ENCODE peak calls at places on chromosomes 6 and 20, in seven cellular contexts. X is HCT116, D is K562, L is HepG2, W is GM23338, A is GM12878, Q is SK-N-SH. N is an unnamed sample.

GRCh38 chr20:33490023-33490933 is at the start of gene CBFA2T2:
- DNase-seq in Q (no peak), A (no peak), W (no peak), L (peak; percentile 34), X (peak; percentile 28), D (no peak), N (no peak)

GRCh38 chr20:19254086-19254821 is 41.8 kb downstream of the SLC24A3 start:
- DNase-seq in L (no peak), W (no peak), D (no peak), A (no peak), Q (no peak), X (no peak), N (no peak)

GRCh38 chr6:35213161-35213823 is 464 bp upstream of the SCUBE3 start:
- DNase-seq in A (no peak), Q (peak; percentile 73), X (no peak), D (peak; percentile 29), W (peak; percentile 91), L (no peak), N (no peak)

GRCh38 chr20:14885661-14886060 is 548.2 kb upstream of the FLRT3 start:
- DNase-seq in Q (no peak), L (no peak), A (no peak), W (no peak), X (no peak), D (no peak), N (no peak)

GRCh38 chr6:12709556-12709955 is 7.0 kb upstream of the PHACTR1 start:
- DNase-seq in L (no peak), X (no peak), D (no peak), W (no peak), A (no peak), Q (no peak), N (no peak)

GRCh38 chr20:12847862-12848261 is 160.9 kb upstream of the SPTLC3 start:
- DNase-seq in L (peak; percentile 11), D (no peak), X (no peak), Q (no peak), W (peak; percentile 50), A (no peak), N (no peak)

GRCh38 chr6:13296536-13296997 is 31.8 kb downstream of the TBC1D7 start:
- DNase-seq in Q (no peak), L (no peak), W (peak; percentile 57), D (peak; percentile 39), A (no peak), X (no peak), N (no peak)

GRCh38 chr6:91043751-91044150 is 456.9 kb upstream of the MAP3K7 start:
- DNase-seq in X (no peak), L (no peak), A (no peak), D (no peak), Q (no peak), W (no peak), N (no peak)

GRCh38 chr20:34586488-34587163 is 28.1 kb downstream of the MAP1LC3A start:
- DNase-seq in L (peak; percentile 36), A (no peak), D (no peak), W (no peak), X (no peak), Q (no peak), N (no peak)

GRCh38 chr6:19664050-19664449 is 173.1 kb upstream of the ID4 start:
- DNase-seq in Q (no peak), X (no peak), D (no peak), L (no peak), W (peak; percentile 38), A (no peak), N (no peak)

GRCh38 chr6:113221850-113222249 is 635.3 kb upstream of the MARCKS start:
- DNase-seq in Q (peak; percentile 20), D (no peak), A (no peak), L (no peak), W (peak; percentile 6), X (no peak), N (no peak)

GRCh38 chr20:19993937-19994667 is 23.1 kb upstream of the NAA20 start:
- DNase-seq in X (peak; percentile 40), L (no peak), Q (no peak), A (no peak), D (no peak), W (no peak), N (no peak)

GRCh38 chr6:31791324-31792089 is 4.0 kb downstream of the VARS1 start:
- DNase-seq in Q (peak; percentile 86), D (peak; percentile 84), A (no peak), L (peak; percentile 65), W (peak; percentile 90), X (no peak), N (no peak)

GRCh38 chr20:52682271-52682670 is 289.9 kb upstream of the TSHZ2 start:
- DNase-seq in A (no peak), W (no peak), Q (no peak), D (no peak), X (no peak), L (no peak), N (no peak)

GRCh38 chr20:36936341-36936740 is 15.2 kb downstream of the SAMHD1 start:
- DNase-seq in X (no peak), W (no peak), Q (no peak), L (no peak), D (no peak), A (no peak), N (no peak)

GRCh38 chr6:129709451-129709908 is 497 bp downstream of the ARHGAP18 start:
- DNase-seq in X (no peak), D (no peak), W (no peak), A (no peak), Q (no peak), L (no peak), N (no peak)

GRCh38 chr6:37283786-37284185 is 25.8 kb upstream of the TMEM217 start:
- DNase-seq in A (no peak), L (no peak), D (no peak), X (no peak), Q (no peak), W (no peak), N (no peak)

GRCh38 chr6:7469696-7470095 is 71.8 kb upstream of the DSP start:
- DNase-seq in L (no peak), X (no peak), D (no peak), A (no peak), Q (no peak), W (no peak), N (no peak)

GRCh38 chr6:46014511-46015118 is 1.0 kb downstream of the CLIC5 start:
- DNase-seq in A (no peak), Q (no peak), L (no peak), X (no peak), W (peak; percentile 71), D (no peak), N (no peak)

GRCh38 chr20:50191566-50192363 is 1.1 kb downstream of the CEBPB start:
- DNase-seq in A (no peak), Q (peak; percentile 85), W (peak; percentile 78), X (no peak), L (peak; percentile 42), D (peak; percentile 68), N (no peak)

GRCh38 chr20:50194831-50195523 is 4.3 kb downstream of the CEBPB start:
- DNase-seq in A (no peak), D (no peak), W (no peak), Q (no peak), X (no peak), L (no peak), N (no peak)

GRCh38 chr20:50193851-50194830 is 3.5 kb downstream of the CEBPB start:
- DNase-seq in X (no peak), L (no peak), Q (no peak), A (no peak), D (no peak), W (peak; percentile 35), N (no peak)

GRCh38 chr20:50192364-50193168 is 1.9 kb downstream of the CEBPB start:
- DNase-seq in X (peak; percentile 65), Q (peak; percentile 85), A (peak; percentile 25), D (peak; percentile 58), W (peak; percentile 88), L (peak; percentile 92), N (no peak)

GRCh38 chr20:50193169-50193850 is 2.7 kb downstream of the CEBPB start:
- DNase-seq in Q (no peak), A (no peak), X (no peak), L (no peak), W (no peak), D (peak; percentile 60), N (no peak)
- TF ChIP-seq REST in Q (no peak), A (no peak), X (no peak), L (no peak), W (no peak), D (no peak), N (no peak)

GRCh38 chr6:42293579-42293978 is 75.9 kb upstream of the MRPS10 start:
- DNase-seq in X (no peak), W (no peak), A (no peak), D (no peak), Q (no peak), L (no peak), N (no peak)

GRCh38 chr6:42294759-42295158 is 77.1 kb upstream of the MRPS10 start:
- DNase-seq in W (no peak), Q (no peak), L (peak; percentile 34), X (peak; percentile 94), D (no peak), A (no peak), N (peak; percentile 56)

GRCh38 chr6:42296614-42297013 is 79.0 kb upstream of the MRPS10 start:
- DNase-seq in Q (no peak), X (no peak), A (no peak), L (no peak), W (no peak), D (no peak), N (no peak)

GRCh38 chr6:42295688-42296087 is 78.0 kb upstream of the MRPS10 start:
- DNase-seq in X (no peak), D (no peak), L (no peak), A (no peak), Q (no peak), W (no peak), N (no peak)

DNA sequence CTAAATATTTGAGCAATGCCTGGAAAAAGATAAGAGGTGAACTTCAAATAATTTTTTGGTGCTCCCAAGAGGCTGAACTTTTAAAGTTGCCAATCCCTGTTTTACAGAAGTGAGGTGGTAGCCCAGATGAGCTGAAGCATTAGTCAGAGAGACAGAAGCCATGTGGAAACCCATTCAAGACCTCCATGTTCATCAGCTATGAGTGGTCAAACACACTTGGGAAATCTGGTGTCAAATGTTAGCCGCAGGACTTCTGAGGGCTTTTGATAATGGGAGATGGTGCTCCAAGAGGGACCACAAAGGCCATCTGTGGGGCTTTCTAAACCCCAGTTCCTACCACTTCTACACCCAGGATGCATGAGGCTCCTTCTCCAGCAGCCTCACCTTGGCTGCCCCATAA is 77.5 kb upstream of the MRPS10 start:
- DNase-seq in Q (no peak), X (no peak), W (no peak), L (no peak), D (no peak), A (no peak), N (no peak)
- TF ChIP-seq POLR2AphosphoS5 in Q (no peak), X (no peak), W (no peak), L (no peak), D (no peak), A (no peak), N (no peak)

DNA sequence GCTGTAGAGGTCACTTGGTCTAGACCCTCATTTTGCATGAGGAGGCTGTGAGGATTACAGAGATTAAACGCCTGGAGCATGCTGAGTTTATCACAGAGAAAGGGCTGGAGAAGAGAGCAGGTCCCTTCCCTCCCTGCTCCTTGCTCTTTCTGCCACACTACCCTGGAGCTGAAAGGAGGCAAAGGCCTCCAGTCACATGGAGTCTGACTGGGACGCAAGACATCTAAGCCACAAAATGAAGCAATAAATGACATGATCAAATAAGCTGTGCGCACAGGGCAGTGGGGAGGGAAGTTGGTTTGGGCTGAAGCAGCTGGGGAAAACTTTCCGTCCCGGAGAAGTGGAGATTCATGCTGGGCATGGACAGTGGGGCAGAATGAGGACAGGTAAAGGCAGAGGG is 33.3 kb downstream of the ATXN1 start:
- DNase-seq in D (no peak), W (no peak), L (peak; percentile 76), A (no peak), X (no peak), Q (no peak), N (no peak)
- H3K4me1 ChIP-seq in D (no peaks in the 10 kb centered on the region), W (peaks cover 1% of the 10 kb centered on the region), L (peaks cover 100% of the 10 kb centered on the region), A (peaks cover 17% of the 10 kb centered on the region), X (peaks cover 69% of the 10 kb centered on the region), Q (peaks cover 63% of the 10 kb centered on the region), N (peaks cover 96% of the 10 kb centered on the region)

GRCh38 chr20:62624325-62624690 is 18.0 kb upstream of the SLCO4A1 start:
- DNase-seq in A (no peak), Q (no peak), L (peak; percentile 64), W (peak; percentile 20), D (no peak), X (no peak), N (no peak)
- TF ChIP-seq REST in A (no peak), Q (no peak), L (no peak), W (no peak), D (no peak), X (no peak), N (no peak)

N was measured in Panc1.